ENCODE peak calls at places on chromosome 1, in eight cellular contexts. One of them, this sample, is unnamed.

GRCh38 chr1:114597949-114598348 is 16.5 kb upstream of the BCAS2 start:
- DNase-seq in upper lobe of right lung: no peak
- DNase-seq in IMR-90: peak; percentile 55
- DNase-seq in COR-L47: no peak
- DNase-seq in M059J: no peak
- DNase-seq in ovary: no peak
- DNase-seq in nephron progenitor cell: no peak
- DNase-seq in fibroblast of mammary gland: peak; percentile 29
- DNase-seq in this sample: no peak

GRCh38 chr1:203422116-203422515 is 53.5 kb upstream of the PRELP start:
- DNase-seq in ovary: no peak
- DNase-seq in upper lobe of right lung: no peak
- DNase-seq in nephron progenitor cell: no peak
- DNase-seq in IMR-90: no peak
- DNase-seq in M059J: no peak
- DNase-seq in fibroblast of mammary gland: no peak
- DNase-seq in COR-L47: no peak
- DNase-seq in this sample: no peak

GRCh38 chr1:119869962-119870361 is 26.4 kb downstream of the ADAM30 start:
- DNase-seq in IMR-90: no peak
- DNase-seq in nephron progenitor cell: no peak
- DNase-seq in M059J: no peak
- DNase-seq in COR-L47: no peak
- DNase-seq in fibroblast of mammary gland: no peak
- DNase-seq in upper lobe of right lung: no peak
- DNase-seq in ovary: no peak
- DNase-seq in this sample: no peak

GRCh38 chr1:202143768-202144509 is 598 bp downstream of the ARL8A start:
- DNase-seq in nephron progenitor cell: peak; percentile 40
- DNase-seq in upper lobe of right lung: peak; percentile 77
- DNase-seq in fibroblast of mammary gland: no peak
- DNase-seq in IMR-90: no peak
- DNase-seq in M059J: peak; percentile 22
- DNase-seq in ovary: peak; percentile 56
- DNase-seq in COR-L47: peak; percentile 23
- DNase-seq in this sample: peak; percentile 31

GRCh38 chr1:28640766-28641165 is 2.1 kb downstream of the TAF12 start:
- DNase-seq in upper lobe of right lung: no peak
- DNase-seq in M059J: peak; percentile 39
- DNase-seq in ovary: no peak
- DNase-seq in fibroblast of mammary gland: peak; percentile 21
- DNase-seq in IMR-90: peak; percentile 9
- DNase-seq in nephron progenitor cell: no peak
- DNase-seq in COR-L47: no peak
- DNase-seq in this sample: no peak

GRCh38 chr1:174875306-174875705 is 124.4 kb upstream of the CACYBP start:
- DNase-seq in M059J: no peak
- DNase-seq in IMR-90: no peak
- DNase-seq in nephron progenitor cell: no peak
- DNase-seq in upper lobe of right lung: peak; percentile 73
- DNase-seq in fibroblast of mammary gland: no peak
- DNase-seq in ovary: no peak
- DNase-seq in COR-L47: peak; percentile 94
- DNase-seq in this sample: no peak

GRCh38 chr1:7044471-7044805 is 259.2 kb downstream of the CAMTA1 start:
- DNase-seq in COR-L47: no peak
- DNase-seq in IMR-90: no peak
- DNase-seq in nephron progenitor cell: no peak
- DNase-seq in upper lobe of right lung: no peak
- DNase-seq in M059J: no peak
- DNase-seq in ovary: no peak
- DNase-seq in fibroblast of mammary gland: no peak
- DNase-seq in this sample: no peak

GRCh38 chr1:93641527-93641926 is 40.1 kb downstream of the BCAR3 start:
- DNase-seq in ovary: no peak
- DNase-seq in nephron progenitor cell: no peak
- DNase-seq in upper lobe of right lung: no peak
- DNase-seq in IMR-90: peak; percentile 35
- DNase-seq in fibroblast of mammary gland: peak; percentile 31
- DNase-seq in COR-L47: no peak
- DNase-seq in M059J: peak; percentile 68
- DNase-seq in this sample: no peak

GRCh38 chr1:241776911-241777310 is 71.1 kb upstream of the EXO1 start:
- DNase-seq in IMR-90: no peak
- DNase-seq in ovary: no peak
- DNase-seq in fibroblast of mammary gland: no peak
- DNase-seq in upper lobe of right lung: no peak
- DNase-seq in nephron progenitor cell: no peak
- DNase-seq in COR-L47: no peak
- DNase-seq in M059J: peak; percentile 20
- DNase-seq in this sample: no peak